ENCODE peak calls at places on chromosomes 1 and 21, in seven cellular contexts. One of them, this sample, is unnamed.

GRCh38 chr21:37914211-37914900 is 1.9 kb downstream of the KCNJ6 start:
- DNase-seq in mesendoderm: peak
- DNase-seq in IMR-90: peak
- DNase-seq in neuronal stem cell: peak
- DNase-seq in H9: peak
- DNase-seq in trophoblast cell: peak
- DNase-seq in mesenchymal stem cell: peak
- DNase-seq in this sample: no peak

GRCh38 chr1:6246497-6247295 is 2.7 kb downstream of the HES3 start:
- DNase-seq in mesendoderm: peak
- DNase-seq in IMR-90: peak
- DNase-seq in neuronal stem cell: peak
- DNase-seq in H9: peak
- DNase-seq in trophoblast cell: peak
- DNase-seq in mesenchymal stem cell: peak
- DNase-seq in this sample: peak

GRCh38 chr1:239337776-239338435 is 48.5 kb upstream of the CHRM3 start:
- DNase-seq in mesendoderm: no peak
- DNase-seq in IMR-90: no peak
- DNase-seq in neuronal stem cell: no peak
- DNase-seq in H9: no peak
- DNase-seq in trophoblast cell: no peak
- DNase-seq in mesenchymal stem cell: no peak
- DNase-seq in this sample: no peak

GRCh38 chr1:91851130-91852010 is 34.6 kb downstream of the TGFBR3 start:
- DNase-seq in mesendoderm: no peak
- DNase-seq in IMR-90: peak
- DNase-seq in neuronal stem cell: no peak
- DNase-seq in H9: no peak
- DNase-seq in trophoblast cell: no peak
- DNase-seq in mesenchymal stem cell: peak
- DNase-seq in this sample: no peak

GRCh38 chr1:11413907-11414495 is 65.0 kb upstream of the DISP3 start:
- DNase-seq in mesendoderm: peak
- DNase-seq in IMR-90: no peak
- DNase-seq in neuronal stem cell: peak
- DNase-seq in H9: no peak
- DNase-seq in trophoblast cell: no peak
- DNase-seq in mesenchymal stem cell: no peak
- DNase-seq in this sample: no peak

GRCh38 chr1:164902491-164902890 is 343.5 kb downstream of the PBX1 start:
- DNase-seq in mesendoderm: no peak
- DNase-seq in IMR-90: no peak
- DNase-seq in neuronal stem cell: no peak
- DNase-seq in H9: no peak
- DNase-seq in trophoblast cell: no peak
- DNase-seq in mesenchymal stem cell: no peak
- DNase-seq in this sample: no peak

GRCh38 chr1:147834810-147835209 is 67.8 kb upstream of the GJA8 start:
- DNase-seq in mesendoderm: no peak
- DNase-seq in IMR-90: no peak
- DNase-seq in neuronal stem cell: no peak
- DNase-seq in H9: no peak
- DNase-seq in trophoblast cell: peak
- DNase-seq in mesenchymal stem cell: no peak
- DNase-seq in this sample: no peak

GRCh38 chr1:15046487-15047165 is 106.9 kb upstream of the TMEM51 start:
- DNase-seq in mesendoderm: peak
- DNase-seq in IMR-90: peak
- DNase-seq in neuronal stem cell: peak
- DNase-seq in H9: peak
- DNase-seq in trophoblast cell: peak
- DNase-seq in mesenchymal stem cell: peak
- DNase-seq in this sample: peak

GRCh38 chr1:201074018-201074417 is 38.2 kb downstream of the CACNA1S start:
- DNase-seq in mesendoderm: no peak
- DNase-seq in IMR-90: no peak
- DNase-seq in neuronal stem cell: no peak
- DNase-seq in H9: no peak
- DNase-seq in trophoblast cell: no peak
- DNase-seq in mesenchymal stem cell: no peak
- DNase-seq in this sample: no peak

GRCh38 chr1:117653732-117654484 is 48.1 kb downstream of the TENT5C start:
- DNase-seq in mesendoderm: no peak
- DNase-seq in IMR-90: no peak
- DNase-seq in neuronal stem cell: no peak
- DNase-seq in H9: no peak
- DNase-seq in trophoblast cell: no peak
- DNase-seq in mesenchymal stem cell: no peak
- DNase-seq in this sample: no peak

GRCh38 chr1:218408942-218409341 is 63.8 kb downstream of the TGFB2 start:
- DNase-seq in mesendoderm: peak
- DNase-seq in IMR-90: no peak
- DNase-seq in neuronal stem cell: no peak
- DNase-seq in H9: no peak
- DNase-seq in trophoblast cell: no peak
- DNase-seq in mesenchymal stem cell: no peak
- DNase-seq in this sample: no peak

GRCh38 chr1:177927021-177927596 is 42.7 kb downstream of the SEC16B start:
- DNase-seq in mesendoderm: no peak
- DNase-seq in IMR-90: peak
- DNase-seq in neuronal stem cell: no peak
- DNase-seq in H9: no peak
- DNase-seq in trophoblast cell: peak
- DNase-seq in mesenchymal stem cell: peak
- DNase-seq in this sample: no peak

GRCh38 chr1:52636701-52637695 is 4.0 kb downstream of the SHISAL2A start:
- DNase-seq in mesendoderm: peak
- DNase-seq in IMR-90: no peak
- DNase-seq in neuronal stem cell: no peak
- DNase-seq in H9: no peak
- DNase-seq in trophoblast cell: peak
- DNase-seq in mesenchymal stem cell: no peak
- DNase-seq in this sample: no peak

GRCh38 chr1:155170101-155170785 is 2.9 kb downstream of the KRTCAP2 start:
- DNase-seq in mesendoderm: no peak
- DNase-seq in IMR-90: no peak
- DNase-seq in neuronal stem cell: no peak
- DNase-seq in H9: no peak
- DNase-seq in trophoblast cell: no peak
- DNase-seq in mesenchymal stem cell: no peak
- DNase-seq in this sample: no peak

GRCh38 chr1:156689035-156689959 is 12.1 kb upstream of the NES start:
- DNase-seq in mesendoderm: peak
- DNase-seq in IMR-90: peak
- DNase-seq in neuronal stem cell: peak
- DNase-seq in H9: peak
- DNase-seq in trophoblast cell: peak
- DNase-seq in mesenchymal stem cell: peak
- DNase-seq in this sample: no peak

GRCh38 chr1:117697220-117697781 is 91.5 kb downstream of the TENT5C start:
- DNase-seq in mesendoderm: no peak
- DNase-seq in IMR-90: peak
- DNase-seq in neuronal stem cell: no peak
- DNase-seq in H9: no peak
- DNase-seq in trophoblast cell: no peak
- DNase-seq in mesenchymal stem cell: peak
- DNase-seq in this sample: no peak

GRCh38 chr1:47578026-47578861 is 140.4 kb downstream of the FOXD2 start:
- DNase-seq in mesendoderm: no peak
- DNase-seq in IMR-90: no peak
- DNase-seq in neuronal stem cell: no peak
- DNase-seq in H9: no peak
- DNase-seq in trophoblast cell: no peak
- DNase-seq in mesenchymal stem cell: peak
- DNase-seq in this sample: no peak

GRCh38 chr1:24795236-24795635 is 50.0 kb downstream of the CLIC4 start:
- DNase-seq in mesendoderm: no peak
- DNase-seq in IMR-90: peak
- DNase-seq in neuronal stem cell: no peak
- DNase-seq in H9: no peak
- DNase-seq in trophoblast cell: peak
- DNase-seq in mesenchymal stem cell: no peak
- DNase-seq in this sample: no peak

GRCh38 chr1:153534226-153534932 is 1.4 kb downstream of the S100A6 start:
- DNase-seq in mesendoderm: no peak
- DNase-seq in IMR-90: peak
- DNase-seq in neuronal stem cell: no peak
- DNase-seq in H9: no peak
- DNase-seq in trophoblast cell: peak
- DNase-seq in mesenchymal stem cell: peak
- DNase-seq in this sample: no peak

GRCh38 chr21:45989355-45990048 is 7.9 kb downstream of the COL6A1 start:
- DNase-seq in mesendoderm: no peak
- DNase-seq in IMR-90: no peak
- DNase-seq in neuronal stem cell: no peak
- DNase-seq in H9: no peak
- DNase-seq in trophoblast cell: no peak
- DNase-seq in mesenchymal stem cell: no peak
- DNase-seq in this sample: no peak

GRCh38 chr1:60251426-60251825 is 177.9 kb upstream of the C1orf87 start:
- DNase-seq in mesendoderm: no peak
- DNase-seq in IMR-90: no peak
- DNase-seq in neuronal stem cell: no peak
- DNase-seq in H9: no peak
- DNase-seq in trophoblast cell: no peak
- DNase-seq in mesenchymal stem cell: no peak
- DNase-seq in this sample: no peak

GRCh38 chr1:60255565-60255964 is 182.0 kb upstream of the C1orf87 start:
- DNase-seq in mesendoderm: no peak
- DNase-seq in IMR-90: peak
- DNase-seq in neuronal stem cell: no peak
- DNase-seq in H9: no peak
- DNase-seq in trophoblast cell: no peak
- DNase-seq in mesenchymal stem cell: no peak
- DNase-seq in this sample: no peak
- H4K8ac ChIP-seq in mesendoderm: no peak
- H4K8ac ChIP-seq in IMR-90: no peak
- H4K8ac ChIP-seq in neuronal stem cell: no peak
- H4K8ac ChIP-seq in H9: no peak
- H4K8ac ChIP-seq in trophoblast cell: no peak
- H4K8ac ChIP-seq in mesenchymal stem cell: no peak
- H4K8ac ChIP-seq in this sample: no peak

GRCh38 chr1:197659175-197659574 is 116.1 kb downstream of the DENND1B start:
- DNase-seq in mesendoderm: no peak
- DNase-seq in IMR-90: no peak
- DNase-seq in neuronal stem cell: no peak
- DNase-seq in H9: no peak
- DNase-seq in trophoblast cell: no peak
- DNase-seq in mesenchymal stem cell: no peak
- DNase-seq in this sample: no peak

GRCh38 chr1:197666769-197667285 is 108.5 kb downstream of the DENND1B start:
- DNase-seq in mesendoderm: no peak
- DNase-seq in IMR-90: no peak
- DNase-seq in neuronal stem cell: no peak
- DNase-seq in H9: no peak
- DNase-seq in trophoblast cell: peak
- DNase-seq in mesenchymal stem cell: no peak
- DNase-seq in this sample: no peak

GRCh38 chr1:197663178-197663953 is 111.9 kb downstream of the DENND1B start:
- DNase-seq in mesendoderm: peak
- DNase-seq in IMR-90: no peak
- DNase-seq in neuronal stem cell: no peak
- DNase-seq in H9: no peak
- DNase-seq in trophoblast cell: peak
- DNase-seq in mesenchymal stem cell: peak
- DNase-seq in this sample: no peak

GRCh38 chr1:197660389-197660788 is 114.9 kb downstream of the DENND1B start:
- DNase-seq in mesendoderm: no peak
- DNase-seq in IMR-90: no peak
- DNase-seq in neuronal stem cell: no peak
- DNase-seq in H9: no peak
- DNase-seq in trophoblast cell: no peak
- DNase-seq in mesenchymal stem cell: no peak
- DNase-seq in this sample: no peak

GRCh38 chr1:197664391-197664790 is 110.9 kb downstream of the DENND1B start:
- DNase-seq in mesendoderm: no peak
- DNase-seq in IMR-90: no peak
- DNase-seq in neuronal stem cell: no peak
- DNase-seq in H9: no peak
- DNase-seq in trophoblast cell: no peak
- DNase-seq in mesenchymal stem cell: no peak
- DNase-seq in this sample: no peak
- H4K8ac ChIP-seq in mesendoderm: no peak
- H4K8ac ChIP-seq in IMR-90: no peak
- H4K8ac ChIP-seq in neuronal stem cell: no peak
- H4K8ac ChIP-seq in H9: no peak
- H4K8ac ChIP-seq in trophoblast cell: no peak
- H4K8ac ChIP-seq in mesenchymal stem cell: no peak
- H4K8ac ChIP-seq in this sample: no peak

DNA sequence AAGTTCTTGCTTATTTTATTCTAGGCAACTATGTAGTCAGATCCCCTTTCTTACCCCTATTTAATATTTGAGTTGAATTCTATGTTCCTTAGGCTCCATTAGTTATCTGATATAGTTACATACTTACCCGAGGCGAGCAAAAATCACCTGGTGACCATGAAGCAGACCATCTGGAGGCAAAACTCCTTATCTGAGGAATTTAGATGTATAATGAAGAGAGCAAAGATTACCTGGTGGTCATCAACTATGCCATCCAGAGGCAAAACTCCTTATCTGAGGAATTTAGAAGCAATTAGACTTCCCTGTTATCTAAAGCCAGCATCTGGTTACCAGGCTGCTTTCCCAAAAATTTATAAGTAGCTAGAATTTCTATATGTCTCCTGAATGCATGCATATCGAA is 129.9 kb downstream of the PATJ start:
- DNase-seq in mesendoderm: peak
- DNase-seq in IMR-90: no peak
- DNase-seq in neuronal stem cell: no peak
- DNase-seq in H9: no peak
- DNase-seq in trophoblast cell: peak
- DNase-seq in mesenchymal stem cell: no peak
- DNase-seq in this sample: no peak
- H4K8ac ChIP-seq in mesendoderm: no peak
- H4K8ac ChIP-seq in IMR-90: no peak
- H4K8ac ChIP-seq in neuronal stem cell: no peak
- H4K8ac ChIP-seq in H9: no peak
- H4K8ac ChIP-seq in trophoblast cell: no peak
- H4K8ac ChIP-seq in mesenchymal stem cell: no peak
- H4K8ac ChIP-seq in this sample: no peak

GRCh38 chr1:80666073-80666472 is 1134.7 kb upstream of the ADGRL2 start:
- DNase-seq in mesendoderm: no peak
- DNase-seq in IMR-90: no peak
- DNase-seq in neuronal stem cell: no peak
- DNase-seq in H9: no peak
- DNase-seq in trophoblast cell: no peak
- DNase-seq in mesenchymal stem cell: no peak
- DNase-seq in this sample: no peak

GRCh38 chr1:80673935-80674597 is 1126.7 kb upstream of the ADGRL2 start:
- DNase-seq in mesendoderm: peak
- DNase-seq in IMR-90: no peak
- DNase-seq in neuronal stem cell: no peak
- DNase-seq in H9: no peak
- DNase-seq in trophoblast cell: peak
- DNase-seq in mesenchymal stem cell: no peak
- DNase-seq in this sample: no peak

DNA sequence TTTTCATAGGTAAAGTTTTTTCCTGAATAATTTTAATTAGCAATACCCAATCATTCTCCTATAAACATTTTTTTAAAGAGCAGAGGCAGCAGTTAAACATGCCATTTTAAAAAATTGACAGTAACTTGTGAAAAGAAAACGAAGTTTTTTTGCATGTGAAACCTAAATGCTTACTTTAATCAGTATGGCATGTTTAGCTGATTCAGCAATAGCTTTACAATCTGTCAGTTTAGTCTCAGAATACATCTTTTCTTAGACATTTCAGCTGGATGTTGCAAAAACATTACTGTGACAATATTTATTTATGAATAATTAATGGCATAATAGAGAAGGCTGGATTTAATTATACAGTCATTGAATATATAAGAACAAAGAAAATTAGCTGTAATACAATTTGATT is 1132.4 kb upstream of the ADGRL2 start:
- DNase-seq in mesendoderm: no peak
- DNase-seq in IMR-90: no peak
- DNase-seq in neuronal stem cell: no peak
- DNase-seq in H9: no peak
- DNase-seq in trophoblast cell: no peak
- DNase-seq in mesenchymal stem cell: no peak
- DNase-seq in this sample: no peak
- H4K8ac ChIP-seq in mesendoderm: no peak
- H4K8ac ChIP-seq in IMR-90: no peak
- H4K8ac ChIP-seq in neuronal stem cell: no peak
- H4K8ac ChIP-seq in H9: no peak
- H4K8ac ChIP-seq in trophoblast cell: no peak
- H4K8ac ChIP-seq in mesenchymal stem cell: no peak
- H4K8ac ChIP-seq in this sample: no peak

This sample was measured in H1.